ENCODE peak calls at places on chromosomes 16 and 17, in nine cellular contexts. One of them, this sample, is unnamed.

GRCh38 chr17:16491703-16492612 is at the start of gene LRRC75A:
- DNase-seq in endothelial cell: peak
- DNase-seq in cardiac muscle cell: peak
- DNase-seq in T-helper 2 cell: peak
- DNase-seq in kidney glomerular epithelial cell: no peak
- DNase-seq in myocyte: peak
- DNase-seq in hippocampal formation: peak
- DNase-seq in stimulated activated naive CD4-positive, alpha-beta T cell: peak
- DNase-seq in T-cell: peak
- DNase-seq in this sample: peak

GRCh38 chr17:38926290-38927070 is 1.1 kb downstream of the LASP1NB start:
- DNase-seq in hippocampal formation: no peak
- DNase-seq in T-cell: no peak
- DNase-seq in T-helper 2 cell: no peak
- DNase-seq in cardiac muscle cell: peak
- DNase-seq in kidney glomerular epithelial cell: no peak
- DNase-seq in endothelial cell: no peak
- DNase-seq in myocyte: no peak
- DNase-seq in stimulated activated naive CD4-positive, alpha-beta T cell: no peak
- DNase-seq in this sample: no peak

GRCh38 chr17:37483311-37484039 is 6.2 kb upstream of the DUSP14 start:
- DNase-seq in endothelial cell: no peak
- DNase-seq in T-cell: no peak
- DNase-seq in hippocampal formation: no peak
- DNase-seq in stimulated activated naive CD4-positive, alpha-beta T cell: no peak
- DNase-seq in myocyte: peak
- DNase-seq in T-helper 2 cell: no peak
- DNase-seq in kidney glomerular epithelial cell: no peak
- DNase-seq in cardiac muscle cell: peak
- DNase-seq in this sample: no peak

GRCh38 chr17:77924757-77925336 is 33.7 kb upstream of the TNRC6C start:
- DNase-seq in cardiac muscle cell: peak
- DNase-seq in myocyte: peak
- DNase-seq in T-cell: no peak
- DNase-seq in hippocampal formation: peak
- DNase-seq in stimulated activated naive CD4-positive, alpha-beta T cell: no peak
- DNase-seq in T-helper 2 cell: no peak
- DNase-seq in endothelial cell: no peak
- DNase-seq in kidney glomerular epithelial cell: no peak
- DNase-seq in this sample: no peak

GRCh38 chr16:49500211-49500610 is 126.6 kb downstream of the C16orf78 start:
- DNase-seq in myocyte: no peak
- DNase-seq in T-helper 2 cell: no peak
- DNase-seq in hippocampal formation: no peak
- DNase-seq in cardiac muscle cell: no peak
- DNase-seq in T-cell: no peak
- DNase-seq in stimulated activated naive CD4-positive, alpha-beta T cell: no peak
- DNase-seq in endothelial cell: no peak
- DNase-seq in kidney glomerular epithelial cell: no peak
- DNase-seq in this sample: no peak

GRCh38 chr17:19727466-19728113 is 11.2 kb upstream of the SLC47A2 start:
- DNase-seq in endothelial cell: no peak
- DNase-seq in hippocampal formation: peak
- DNase-seq in stimulated activated naive CD4-positive, alpha-beta T cell: no peak
- DNase-seq in T-helper 2 cell: no peak
- DNase-seq in myocyte: peak
- DNase-seq in cardiac muscle cell: peak
- DNase-seq in kidney glomerular epithelial cell: no peak
- DNase-seq in T-cell: no peak
- DNase-seq in this sample: no peak

GRCh38 chr17:61486135-61487120 is 34.2 kb downstream of the TBX4 start:
- DNase-seq in kidney glomerular epithelial cell: no peak
- DNase-seq in endothelial cell: no peak
- DNase-seq in myocyte: peak
- DNase-seq in T-cell: no peak
- DNase-seq in T-helper 2 cell: no peak
- DNase-seq in cardiac muscle cell: no peak
- DNase-seq in stimulated activated naive CD4-positive, alpha-beta T cell: no peak
- DNase-seq in hippocampal formation: no peak
- DNase-seq in this sample: no peak

GRCh38 chr17:33436321-33436720 is 143.2 kb upstream of the ASIC2 start:
- DNase-seq in cardiac muscle cell: peak
- DNase-seq in myocyte: peak
- DNase-seq in endothelial cell: no peak
- DNase-seq in kidney glomerular epithelial cell: no peak
- DNase-seq in T-helper 2 cell: no peak
- DNase-seq in hippocampal formation: no peak
- DNase-seq in T-cell: no peak
- DNase-seq in stimulated activated naive CD4-positive, alpha-beta T cell: no peak
- DNase-seq in this sample: no peak

GRCh38 chr17:15348030-15348429 is 6.6 kb upstream of the TEKT3 start:
- DNase-seq in cardiac muscle cell: no peak
- DNase-seq in hippocampal formation: no peak
- DNase-seq in myocyte: peak
- DNase-seq in stimulated activated naive CD4-positive, alpha-beta T cell: no peak
- DNase-seq in endothelial cell: no peak
- DNase-seq in kidney glomerular epithelial cell: peak
- DNase-seq in T-helper 2 cell: no peak
- DNase-seq in T-cell: no peak
- DNase-seq in this sample: no peak

GRCh38 chr16:69399361-69399760 is 13.6 kb upstream of the TERF2 start:
- DNase-seq in stimulated activated naive CD4-positive, alpha-beta T cell: no peak
- DNase-seq in T-helper 2 cell: no peak
- DNase-seq in endothelial cell: no peak
- DNase-seq in cardiac muscle cell: peak
- DNase-seq in T-cell: no peak
- DNase-seq in kidney glomerular epithelial cell: no peak
- DNase-seq in myocyte: peak
- DNase-seq in hippocampal formation: no peak
- DNase-seq in this sample: no peak

GRCh38 chr16:48632137-48632774 is 22.3 kb upstream of the N4BP1 start:
- DNase-seq in T-helper 2 cell: no peak
- DNase-seq in stimulated activated naive CD4-positive, alpha-beta T cell: no peak
- DNase-seq in kidney glomerular epithelial cell: no peak
- DNase-seq in myocyte: no peak
- DNase-seq in endothelial cell: no peak
- DNase-seq in T-cell: no peak
- DNase-seq in hippocampal formation: no peak
- DNase-seq in cardiac muscle cell: no peak
- DNase-seq in this sample: no peak

GRCh38 chr17:74531231-74531761 is at the start of gene CD300LB:
- DNase-seq in cardiac muscle cell: no peak
- DNase-seq in T-cell: no peak
- DNase-seq in hippocampal formation: no peak
- DNase-seq in T-helper 2 cell: no peak
- DNase-seq in stimulated activated naive CD4-positive, alpha-beta T cell: no peak
- DNase-seq in myocyte: no peak
- DNase-seq in endothelial cell: peak
- DNase-seq in kidney glomerular epithelial cell: no peak
- DNase-seq in this sample: no peak

GRCh38 chr17:35051579-35052239 is 11.8 kb downstream of the RFFL start:
- DNase-seq in T-cell: no peak
- DNase-seq in cardiac muscle cell: no peak
- DNase-seq in kidney glomerular epithelial cell: no peak
- DNase-seq in myocyte: peak
- DNase-seq in endothelial cell: no peak
- DNase-seq in stimulated activated naive CD4-positive, alpha-beta T cell: no peak
- DNase-seq in T-helper 2 cell: no peak
- DNase-seq in hippocampal formation: no peak
- DNase-seq in this sample: peak

GRCh38 chr17:5049314-5049819 is 14.1 kb upstream of the SLC52A1 start:
- DNase-seq in myocyte: no peak
- DNase-seq in hippocampal formation: no peak
- DNase-seq in cardiac muscle cell: no peak
- DNase-seq in stimulated activated naive CD4-positive, alpha-beta T cell: peak
- DNase-seq in endothelial cell: no peak
- DNase-seq in kidney glomerular epithelial cell: no peak
- DNase-seq in T-cell: peak
- DNase-seq in T-helper 2 cell: peak
- DNase-seq in this sample: peak

GRCh38 chr16:7086842-7087616 is 245.6 kb upstream of the RBFOX1 start:
- DNase-seq in endothelial cell: peak
- DNase-seq in cardiac muscle cell: no peak
- DNase-seq in kidney glomerular epithelial cell: peak
- DNase-seq in hippocampal formation: peak
- DNase-seq in T-helper 2 cell: no peak
- DNase-seq in myocyte: peak
- DNase-seq in stimulated activated naive CD4-positive, alpha-beta T cell: no peak
- DNase-seq in T-cell: no peak
- DNase-seq in this sample: no peak

GRCh38 chr16:87231911-87232310 is 85.3 kb downstream of the C16orf95 start:
- DNase-seq in cardiac muscle cell: no peak
- DNase-seq in endothelial cell: no peak
- DNase-seq in myocyte: no peak
- DNase-seq in T-cell: no peak
- DNase-seq in stimulated activated naive CD4-positive, alpha-beta T cell: no peak
- DNase-seq in hippocampal formation: no peak
- DNase-seq in kidney glomerular epithelial cell: no peak
- DNase-seq in T-helper 2 cell: no peak
- DNase-seq in this sample: no peak

GRCh38 chr17:41654134-41654907 is 29.9 kb upstream of the KRT17 start:
- DNase-seq in kidney glomerular epithelial cell: no peak
- DNase-seq in cardiac muscle cell: no peak
- DNase-seq in hippocampal formation: no peak
- DNase-seq in myocyte: peak
- DNase-seq in T-helper 2 cell: no peak
- DNase-seq in endothelial cell: no peak
- DNase-seq in stimulated activated naive CD4-positive, alpha-beta T cell: no peak
- DNase-seq in T-cell: no peak
- DNase-seq in this sample: no peak

GRCh38 chr17:39923836-39924690 is 3.3 kb downstream of the ORMDL3 start:
- DNase-seq in myocyte: no peak
- DNase-seq in T-helper 2 cell: no peak
- DNase-seq in hippocampal formation: no peak
- DNase-seq in kidney glomerular epithelial cell: no peak
- DNase-seq in endothelial cell: no peak
- DNase-seq in cardiac muscle cell: peak
- DNase-seq in stimulated activated naive CD4-positive, alpha-beta T cell: no peak
- DNase-seq in T-cell: no peak
- DNase-seq in this sample: no peak

GRCh38 chr17:6178959-6179358 is 108.8 kb downstream of the WSCD1 start:
- DNase-seq in T-helper 2 cell: no peak
- DNase-seq in endothelial cell: no peak
- DNase-seq in kidney glomerular epithelial cell: no peak
- DNase-seq in hippocampal formation: no peak
- DNase-seq in cardiac muscle cell: peak
- DNase-seq in myocyte: no peak
- DNase-seq in stimulated activated naive CD4-positive, alpha-beta T cell: no peak
- DNase-seq in T-cell: no peak
- DNase-seq in this sample: no peak

GRCh38 chr17:11294826-11295225 is 53.8 kb downstream of the SHISA6 start:
- DNase-seq in kidney glomerular epithelial cell: no peak
- DNase-seq in hippocampal formation: no peak
- DNase-seq in myocyte: no peak
- DNase-seq in stimulated activated naive CD4-positive, alpha-beta T cell: no peak
- DNase-seq in T-helper 2 cell: no peak
- DNase-seq in endothelial cell: no peak
- DNase-seq in T-cell: no peak
- DNase-seq in cardiac muscle cell: no peak
- DNase-seq in this sample: no peak

GRCh38 chr16:50806099-50807062 is 64.5 kb downstream of the CYLD start:
- DNase-seq in cardiac muscle cell: peak
- DNase-seq in kidney glomerular epithelial cell: peak
- DNase-seq in T-helper 2 cell: peak
- DNase-seq in stimulated activated naive CD4-positive, alpha-beta T cell: peak
- DNase-seq in endothelial cell: peak
- DNase-seq in hippocampal formation: peak
- DNase-seq in T-cell: peak
- DNase-seq in myocyte: peak
- DNase-seq in this sample: peak

GRCh38 chr16:51374346-51374745 is 223.3 kb upstream of the SALL1 start:
- DNase-seq in cardiac muscle cell: peak
- DNase-seq in kidney glomerular epithelial cell: peak
- DNase-seq in hippocampal formation: no peak
- DNase-seq in endothelial cell: no peak
- DNase-seq in T-cell: no peak
- DNase-seq in T-helper 2 cell: no peak
- DNase-seq in stimulated activated naive CD4-positive, alpha-beta T cell: no peak
- DNase-seq in myocyte: peak
- DNase-seq in this sample: no peak

GRCh38 chr16:27671410-27671809 is 121.5 kb downstream of the KATNIP start:
- DNase-seq in stimulated activated naive CD4-positive, alpha-beta T cell: no peak
- DNase-seq in T-helper 2 cell: no peak
- DNase-seq in cardiac muscle cell: no peak
- DNase-seq in kidney glomerular epithelial cell: no peak
- DNase-seq in myocyte: no peak
- DNase-seq in endothelial cell: no peak
- DNase-seq in T-cell: no peak
- DNase-seq in hippocampal formation: no peak
- DNase-seq in this sample: no peak

GRCh38 chr17:42016411-42016831 is 818 bp downstream of the DNAJC7 start:
- DNase-seq in stimulated activated naive CD4-positive, alpha-beta T cell: no peak
- DNase-seq in T-helper 2 cell: no peak
- DNase-seq in endothelial cell: no peak
- DNase-seq in kidney glomerular epithelial cell: peak
- DNase-seq in T-cell: no peak
- DNase-seq in cardiac muscle cell: peak
- DNase-seq in hippocampal formation: no peak
- DNase-seq in myocyte: peak
- DNase-seq in this sample: peak

GRCh38 chr17:18921912-18922451 is 30.0 kb upstream of the SLC5A10 start:
- DNase-seq in T-cell: no peak
- DNase-seq in myocyte: no peak
- DNase-seq in endothelial cell: no peak
- DNase-seq in cardiac muscle cell: peak
- DNase-seq in kidney glomerular epithelial cell: peak
- DNase-seq in stimulated activated naive CD4-positive, alpha-beta T cell: no peak
- DNase-seq in T-helper 2 cell: no peak
- DNase-seq in hippocampal formation: no peak
- DNase-seq in this sample: no peak

GRCh38 chr17:52297230-52298010 is 138.9 kb upstream of the CA10 start:
- DNase-seq in stimulated activated naive CD4-positive, alpha-beta T cell: no peak
- DNase-seq in myocyte: no peak
- DNase-seq in endothelial cell: no peak
- DNase-seq in T-helper 2 cell: no peak
- DNase-seq in hippocampal formation: no peak
- DNase-seq in cardiac muscle cell: no peak
- DNase-seq in kidney glomerular epithelial cell: no peak
- DNase-seq in T-cell: no peak
- DNase-seq in this sample: no peak

GRCh38 chr17:41782142-41782541 is 4.4 kb downstream of the JUP start:
- DNase-seq in T-cell: no peak
- DNase-seq in kidney glomerular epithelial cell: no peak
- DNase-seq in stimulated activated naive CD4-positive, alpha-beta T cell: no peak
- DNase-seq in cardiac muscle cell: peak
- DNase-seq in endothelial cell: no peak
- DNase-seq in hippocampal formation: no peak
- DNase-seq in T-helper 2 cell: no peak
- DNase-seq in myocyte: no peak
- DNase-seq in this sample: no peak

GRCh38 chr17:73271078-73271477 is 9.4 kb upstream of the CPSF4L start:
- DNase-seq in cardiac muscle cell: no peak
- DNase-seq in stimulated activated naive CD4-positive, alpha-beta T cell: no peak
- DNase-seq in T-cell: no peak
- DNase-seq in hippocampal formation: no peak
- DNase-seq in endothelial cell: no peak
- DNase-seq in kidney glomerular epithelial cell: no peak
- DNase-seq in T-helper 2 cell: no peak
- DNase-seq in myocyte: no peak
- DNase-seq in this sample: no peak

GRCh38 chr17:82236142-82236971 is 7.5 kb downstream of the SLC16A3 start:
- DNase-seq in T-cell: peak
- DNase-seq in stimulated activated naive CD4-positive, alpha-beta T cell: peak
- DNase-seq in hippocampal formation: no peak
- DNase-seq in myocyte: peak
- DNase-seq in T-helper 2 cell: peak
- DNase-seq in cardiac muscle cell: peak
- DNase-seq in endothelial cell: peak
- DNase-seq in kidney glomerular epithelial cell: no peak
- DNase-seq in this sample: peak

GRCh38 chr16:4058386-4058785 is 57.9 kb downstream of the ADCY9 start:
- DNase-seq in myocyte: no peak
- DNase-seq in kidney glomerular epithelial cell: no peak
- DNase-seq in cardiac muscle cell: no peak
- DNase-seq in endothelial cell: no peak
- DNase-seq in hippocampal formation: no peak
- DNase-seq in T-cell: no peak
- DNase-seq in stimulated activated naive CD4-positive, alpha-beta T cell: no peak
- DNase-seq in T-helper 2 cell: no peak
- DNase-seq in this sample: no peak

This sample was measured in immature natural killer cell.